ENCODE peak calls at places on chromosomes 16 and 17, in eight cellular contexts. One of them, this sample, is unnamed.

GRCh38 chr17:81685108-81685507 is 1.3 kb downstream of the HGS start:
- DNase-seq in mucosa of gallbladder: no peak
- DNase-seq in stimulated activated CD8-positive, alpha-beta memory T cell treated with anti-CD3 and anti-CD28 coated beads, Interleukin-4, amount 100 ng/mL, for 4 hours: peak; percentile 35
- DNase-seq in fibroblast of lung: peak; percentile 76
- DNase-seq in stimulated activated CD4-positive, alpha-beta T cell treated with anti-CD3 and anti-CD28 coated beads, Interleukin-1b, Interleukin-23, amount 100 ng/mL, for 4 hours: peak; percentile 39
- DNase-seq in CD4-positive, alpha-beta T cell: no peak
- DNase-seq in HCT116: no peak
- DNase-seq in H54: peak; percentile 98
- DNase-seq in this sample: peak; percentile 60

GRCh38 chr16:2822158-2822495 is 5.1 kb downstream of the PRSS21 start:
- DNase-seq in mucosa of gallbladder: no peak
- DNase-seq in stimulated activated CD4-positive, alpha-beta T cell treated with anti-CD3 and anti-CD28 coated beads, Interleukin-1b, Interleukin-23, amount 100 ng/mL, for 4 hours: no peak
- DNase-seq in fibroblast of lung: no peak
- DNase-seq in H54: no peak
- DNase-seq in CD4-positive, alpha-beta T cell: no peak
- DNase-seq in stimulated activated CD8-positive, alpha-beta memory T cell treated with anti-CD3 and anti-CD28 coated beads, Interleukin-4, amount 100 ng/mL, for 4 hours: no peak
- DNase-seq in HCT116: no peak
- DNase-seq in this sample: no peak

GRCh38 chr16:85393674-85394510 is 219.2 kb upstream of the GSE1 start:
- DNase-seq in stimulated activated CD4-positive, alpha-beta T cell treated with anti-CD3 and anti-CD28 coated beads, Interleukin-1b, Interleukin-23, amount 100 ng/mL, for 4 hours: peak; percentile 55
- DNase-seq in H54: no peak
- DNase-seq in fibroblast of lung: no peak
- DNase-seq in stimulated activated CD8-positive, alpha-beta memory T cell treated with anti-CD3 and anti-CD28 coated beads, Interleukin-4, amount 100 ng/mL, for 4 hours: peak; percentile 50
- DNase-seq in HCT116: no peak
- DNase-seq in mucosa of gallbladder: peak; percentile 50
- DNase-seq in CD4-positive, alpha-beta T cell: peak; percentile 53
- DNase-seq in this sample: no peak

GRCh38 chr16:20803561-20804214 is 2.6 kb downstream of the ERI2 start:
- DNase-seq in mucosa of gallbladder: no peak
- DNase-seq in H54: no peak
- DNase-seq in stimulated activated CD8-positive, alpha-beta memory T cell treated with anti-CD3 and anti-CD28 coated beads, Interleukin-4, amount 100 ng/mL, for 4 hours: no peak
- DNase-seq in HCT116: no peak
- DNase-seq in fibroblast of lung: no peak
- DNase-seq in stimulated activated CD4-positive, alpha-beta T cell treated with anti-CD3 and anti-CD28 coated beads, Interleukin-1b, Interleukin-23, amount 100 ng/mL, for 4 hours: no peak
- DNase-seq in CD4-positive, alpha-beta T cell: no peak
- DNase-seq in this sample: no peak

GRCh38 chr17:69672924-69673323 is 258.4 kb downstream of the MAP2K6 start:
- DNase-seq in H54: peak; percentile 13
- DNase-seq in stimulated activated CD8-positive, alpha-beta memory T cell treated with anti-CD3 and anti-CD28 coated beads, Interleukin-4, amount 100 ng/mL, for 4 hours: no peak
- DNase-seq in HCT116: no peak
- DNase-seq in fibroblast of lung: peak; percentile 98
- DNase-seq in CD4-positive, alpha-beta T cell: no peak
- DNase-seq in stimulated activated CD4-positive, alpha-beta T cell treated with anti-CD3 and anti-CD28 coated beads, Interleukin-1b, Interleukin-23, amount 100 ng/mL, for 4 hours: no peak
- DNase-seq in mucosa of gallbladder: no peak
- DNase-seq in this sample: peak; percentile 60

GRCh38 chr16:89120281-89120680 is 26.6 kb downstream of the ACSF3 start:
- DNase-seq in stimulated activated CD4-positive, alpha-beta T cell treated with anti-CD3 and anti-CD28 coated beads, Interleukin-1b, Interleukin-23, amount 100 ng/mL, for 4 hours: no peak
- DNase-seq in stimulated activated CD8-positive, alpha-beta memory T cell treated with anti-CD3 and anti-CD28 coated beads, Interleukin-4, amount 100 ng/mL, for 4 hours: no peak
- DNase-seq in H54: no peak
- DNase-seq in mucosa of gallbladder: no peak
- DNase-seq in fibroblast of lung: no peak
- DNase-seq in HCT116: no peak
- DNase-seq in CD4-positive, alpha-beta T cell: no peak
- DNase-seq in this sample: no peak

GRCh38 chr16:83136924-83137323 is 510.2 kb downstream of the CDH13 start:
- DNase-seq in fibroblast of lung: no peak
- DNase-seq in HCT116: no peak
- DNase-seq in CD4-positive, alpha-beta T cell: no peak
- DNase-seq in stimulated activated CD8-positive, alpha-beta memory T cell treated with anti-CD3 and anti-CD28 coated beads, Interleukin-4, amount 100 ng/mL, for 4 hours: no peak
- DNase-seq in mucosa of gallbladder: no peak
- DNase-seq in stimulated activated CD4-positive, alpha-beta T cell treated with anti-CD3 and anti-CD28 coated beads, Interleukin-1b, Interleukin-23, amount 100 ng/mL, for 4 hours: no peak
- DNase-seq in H54: no peak
- DNase-seq in this sample: no peak

GRCh38 chr17:29565643-29566472 is 979 bp downstream of the ABHD15 start:
- DNase-seq in stimulated activated CD8-positive, alpha-beta memory T cell treated with anti-CD3 and anti-CD28 coated beads, Interleukin-4, amount 100 ng/mL, for 4 hours: no peak
- DNase-seq in fibroblast of lung: no peak
- DNase-seq in CD4-positive, alpha-beta T cell: peak; percentile 61
- DNase-seq in H54: no peak
- DNase-seq in stimulated activated CD4-positive, alpha-beta T cell treated with anti-CD3 and anti-CD28 coated beads, Interleukin-1b, Interleukin-23, amount 100 ng/mL, for 4 hours: peak; percentile 39
- DNase-seq in HCT116: peak; percentile 22
- DNase-seq in mucosa of gallbladder: no peak
- DNase-seq in this sample: peak; percentile 55

GRCh38 chr17:74677558-74678466 is 34.9 kb downstream of the CD300LF start:
- DNase-seq in mucosa of gallbladder: peak; percentile 22
- DNase-seq in fibroblast of lung: peak; percentile 1
- DNase-seq in H54: peak; percentile 68
- DNase-seq in stimulated activated CD4-positive, alpha-beta T cell treated with anti-CD3 and anti-CD28 coated beads, Interleukin-1b, Interleukin-23, amount 100 ng/mL, for 4 hours: no peak
- DNase-seq in CD4-positive, alpha-beta T cell: no peak
- DNase-seq in stimulated activated CD8-positive, alpha-beta memory T cell treated with anti-CD3 and anti-CD28 coated beads, Interleukin-4, amount 100 ng/mL, for 4 hours: no peak
- DNase-seq in HCT116: no peak
- DNase-seq in this sample: no peak

GRCh38 chr17:19021622-19022083 is 17.1 kb upstream of the FAM83G start:
- DNase-seq in stimulated activated CD4-positive, alpha-beta T cell treated with anti-CD3 and anti-CD28 coated beads, Interleukin-1b, Interleukin-23, amount 100 ng/mL, for 4 hours: no peak
- DNase-seq in stimulated activated CD8-positive, alpha-beta memory T cell treated with anti-CD3 and anti-CD28 coated beads, Interleukin-4, amount 100 ng/mL, for 4 hours: no peak
- DNase-seq in CD4-positive, alpha-beta T cell: peak; percentile 40
- DNase-seq in HCT116: no peak
- DNase-seq in H54: no peak
- DNase-seq in mucosa of gallbladder: no peak
- DNase-seq in fibroblast of lung: no peak
- DNase-seq in this sample: no peak

GRCh38 chr16:49491736-49492089 is 118.1 kb downstream of the C16orf78 start:
- DNase-seq in CD4-positive, alpha-beta T cell: no peak
- DNase-seq in mucosa of gallbladder: no peak
- DNase-seq in fibroblast of lung: peak; percentile 3
- DNase-seq in stimulated activated CD8-positive, alpha-beta memory T cell treated with anti-CD3 and anti-CD28 coated beads, Interleukin-4, amount 100 ng/mL, for 4 hours: no peak
- DNase-seq in HCT116: peak; percentile 15
- DNase-seq in stimulated activated CD4-positive, alpha-beta T cell treated with anti-CD3 and anti-CD28 coated beads, Interleukin-1b, Interleukin-23, amount 100 ng/mL, for 4 hours: no peak
- DNase-seq in H54: no peak
- DNase-seq in this sample: no peak

GRCh38 chr17:72569193-72569946 is 448.6 kb downstream of the SOX9 start:
- DNase-seq in mucosa of gallbladder: peak; percentile 23
- DNase-seq in stimulated activated CD4-positive, alpha-beta T cell treated with anti-CD3 and anti-CD28 coated beads, Interleukin-1b, Interleukin-23, amount 100 ng/mL, for 4 hours: no peak
- DNase-seq in fibroblast of lung: no peak
- DNase-seq in stimulated activated CD8-positive, alpha-beta memory T cell treated with anti-CD3 and anti-CD28 coated beads, Interleukin-4, amount 100 ng/mL, for 4 hours: no peak
- DNase-seq in CD4-positive, alpha-beta T cell: no peak
- DNase-seq in HCT116: no peak
- DNase-seq in H54: no peak
- DNase-seq in this sample: no peak

GRCh38 chr16:54980821-54981220 is 50.2 kb downstream of the IRX5 start:
- DNase-seq in fibroblast of lung: no peak
- DNase-seq in mucosa of gallbladder: no peak
- DNase-seq in stimulated activated CD8-positive, alpha-beta memory T cell treated with anti-CD3 and anti-CD28 coated beads, Interleukin-4, amount 100 ng/mL, for 4 hours: no peak
- DNase-seq in CD4-positive, alpha-beta T cell: no peak
- DNase-seq in H54: no peak
- DNase-seq in HCT116: no peak
- DNase-seq in stimulated activated CD4-positive, alpha-beta T cell treated with anti-CD3 and anti-CD28 coated beads, Interleukin-1b, Interleukin-23, amount 100 ng/mL, for 4 hours: no peak
- DNase-seq in this sample: no peak

GRCh38 chr16:53511084-53511402 is 8.0 kb upstream of the AKTIP start:
- DNase-seq in stimulated activated CD8-positive, alpha-beta memory T cell treated with anti-CD3 and anti-CD28 coated beads, Interleukin-4, amount 100 ng/mL, for 4 hours: no peak
- DNase-seq in fibroblast of lung: no peak
- DNase-seq in stimulated activated CD4-positive, alpha-beta T cell treated with anti-CD3 and anti-CD28 coated beads, Interleukin-1b, Interleukin-23, amount 100 ng/mL, for 4 hours: no peak
- DNase-seq in H54: no peak
- DNase-seq in HCT116: no peak
- DNase-seq in mucosa of gallbladder: no peak
- DNase-seq in CD4-positive, alpha-beta T cell: no peak
- DNase-seq in this sample: no peak

GRCh38 chr16:27816561-27816960 is 247.0 kb downstream of the GSG1L start:
- DNase-seq in stimulated activated CD4-positive, alpha-beta T cell treated with anti-CD3 and anti-CD28 coated beads, Interleukin-1b, Interleukin-23, amount 100 ng/mL, for 4 hours: no peak
- DNase-seq in CD4-positive, alpha-beta T cell: no peak
- DNase-seq in HCT116: no peak
- DNase-seq in H54: no peak
- DNase-seq in fibroblast of lung: no peak
- DNase-seq in stimulated activated CD8-positive, alpha-beta memory T cell treated with anti-CD3 and anti-CD28 coated beads, Interleukin-4, amount 100 ng/mL, for 4 hours: no peak
- DNase-seq in mucosa of gallbladder: no peak
- DNase-seq in this sample: no peak

GRCh38 chr17:58337126-58337599 is 8.6 kb upstream of the TSPOAP1 start:
- DNase-seq in CD4-positive, alpha-beta T cell: peak; percentile 64
- DNase-seq in HCT116: no peak
- DNase-seq in stimulated activated CD4-positive, alpha-beta T cell treated with anti-CD3 and anti-CD28 coated beads, Interleukin-1b, Interleukin-23, amount 100 ng/mL, for 4 hours: peak; percentile 31
- DNase-seq in mucosa of gallbladder: no peak
- DNase-seq in fibroblast of lung: no peak
- DNase-seq in stimulated activated CD8-positive, alpha-beta memory T cell treated with anti-CD3 and anti-CD28 coated beads, Interleukin-4, amount 100 ng/mL, for 4 hours: no peak
- DNase-seq in H54: no peak
- DNase-seq in this sample: no peak

GRCh38 chr17:39617446-39618251 is 9.1 kb upstream of the PPP1R1B start:
- DNase-seq in fibroblast of lung: peak; percentile 18
- DNase-seq in stimulated activated CD8-positive, alpha-beta memory T cell treated with anti-CD3 and anti-CD28 coated beads, Interleukin-4, amount 100 ng/mL, for 4 hours: no peak
- DNase-seq in HCT116: no peak
- DNase-seq in mucosa of gallbladder: peak; percentile 70
- DNase-seq in stimulated activated CD4-positive, alpha-beta T cell treated with anti-CD3 and anti-CD28 coated beads, Interleukin-1b, Interleukin-23, amount 100 ng/mL, for 4 hours: peak; percentile 41
- DNase-seq in CD4-positive, alpha-beta T cell: peak; percentile 46
- DNase-seq in H54: peak; percentile 87
- DNase-seq in this sample: peak; percentile 77

GRCh38 chr17:3030096-3030495 is 33.3 kb downstream of the OR1D5 start:
- DNase-seq in stimulated activated CD4-positive, alpha-beta T cell treated with anti-CD3 and anti-CD28 coated beads, Interleukin-1b, Interleukin-23, amount 100 ng/mL, for 4 hours: no peak
- DNase-seq in CD4-positive, alpha-beta T cell: no peak
- DNase-seq in fibroblast of lung: peak; percentile 79
- DNase-seq in H54: peak; percentile 57
- DNase-seq in HCT116: no peak
- DNase-seq in mucosa of gallbladder: no peak
- DNase-seq in stimulated activated CD8-positive, alpha-beta memory T cell treated with anti-CD3 and anti-CD28 coated beads, Interleukin-4, amount 100 ng/mL, for 4 hours: no peak
- DNase-seq in this sample: no peak

GRCh38 chr16:3503513-3503912 is 2.7 kb downstream of the CLUAP1 start:
- DNase-seq in mucosa of gallbladder: no peak
- DNase-seq in CD4-positive, alpha-beta T cell: peak; percentile 60
- DNase-seq in H54: no peak
- DNase-seq in HCT116: no peak
- DNase-seq in stimulated activated CD4-positive, alpha-beta T cell treated with anti-CD3 and anti-CD28 coated beads, Interleukin-1b, Interleukin-23, amount 100 ng/mL, for 4 hours: peak; percentile 23
- DNase-seq in stimulated activated CD8-positive, alpha-beta memory T cell treated with anti-CD3 and anti-CD28 coated beads, Interleukin-4, amount 100 ng/mL, for 4 hours: peak; percentile 35
- DNase-seq in fibroblast of lung: no peak
- DNase-seq in this sample: peak; percentile 54

GRCh38 chr17:2796164-2797140 is at the start of gene RAP1GAP2:
- DNase-seq in stimulated activated CD4-positive, alpha-beta T cell treated with anti-CD3 and anti-CD28 coated beads, Interleukin-1b, Interleukin-23, amount 100 ng/mL, for 4 hours: no peak
- DNase-seq in fibroblast of lung: no peak
- DNase-seq in stimulated activated CD8-positive, alpha-beta memory T cell treated with anti-CD3 and anti-CD28 coated beads, Interleukin-4, amount 100 ng/mL, for 4 hours: peak; percentile 46
- DNase-seq in H54: no peak
- DNase-seq in HCT116: no peak
- DNase-seq in CD4-positive, alpha-beta T cell: peak; percentile 69
- DNase-seq in mucosa of gallbladder: peak; percentile 29
- DNase-seq in this sample: peak; percentile 37

GRCh38 chr16:5526826-5527225 is 429.2 kb upstream of the EEF2KMT start:
- DNase-seq in mucosa of gallbladder: no peak
- DNase-seq in stimulated activated CD8-positive, alpha-beta memory T cell treated with anti-CD3 and anti-CD28 coated beads, Interleukin-4, amount 100 ng/mL, for 4 hours: no peak
- DNase-seq in H54: no peak
- DNase-seq in CD4-positive, alpha-beta T cell: no peak
- DNase-seq in HCT116: no peak
- DNase-seq in stimulated activated CD4-positive, alpha-beta T cell treated with anti-CD3 and anti-CD28 coated beads, Interleukin-1b, Interleukin-23, amount 100 ng/mL, for 4 hours: no peak
- DNase-seq in fibroblast of lung: no peak
- DNase-seq in this sample: no peak

GRCh38 chr17:72294487-72294893 is 173.7 kb downstream of the SOX9 start:
- DNase-seq in H54: no peak
- DNase-seq in fibroblast of lung: no peak
- DNase-seq in HCT116: no peak
- DNase-seq in stimulated activated CD8-positive, alpha-beta memory T cell treated with anti-CD3 and anti-CD28 coated beads, Interleukin-4, amount 100 ng/mL, for 4 hours: no peak
- DNase-seq in CD4-positive, alpha-beta T cell: no peak
- DNase-seq in stimulated activated CD4-positive, alpha-beta T cell treated with anti-CD3 and anti-CD28 coated beads, Interleukin-1b, Interleukin-23, amount 100 ng/mL, for 4 hours: no peak
- DNase-seq in mucosa of gallbladder: no peak
- DNase-seq in this sample: no peak

GRCh38 chr17:44556114-44556853 is 1.0 kb upstream of the FZD2 start:
- DNase-seq in stimulated activated CD4-positive, alpha-beta T cell treated with anti-CD3 and anti-CD28 coated beads, Interleukin-1b, Interleukin-23, amount 100 ng/mL, for 4 hours: no peak
- DNase-seq in mucosa of gallbladder: peak; percentile 30
- DNase-seq in H54: peak; percentile 49
- DNase-seq in fibroblast of lung: peak; percentile 72
- DNase-seq in stimulated activated CD8-positive, alpha-beta memory T cell treated with anti-CD3 and anti-CD28 coated beads, Interleukin-4, amount 100 ng/mL, for 4 hours: no peak
- DNase-seq in HCT116: peak; percentile 19
- DNase-seq in CD4-positive, alpha-beta T cell: no peak
- DNase-seq in this sample: no peak

GRCh38 chr16:5490499-5490898 is 392.9 kb upstream of the EEF2KMT start:
- DNase-seq in stimulated activated CD4-positive, alpha-beta T cell treated with anti-CD3 and anti-CD28 coated beads, Interleukin-1b, Interleukin-23, amount 100 ng/mL, for 4 hours: no peak
- DNase-seq in H54: peak; percentile 51
- DNase-seq in fibroblast of lung: peak; percentile 17
- DNase-seq in HCT116: peak; percentile 15
- DNase-seq in stimulated activated CD8-positive, alpha-beta memory T cell treated with anti-CD3 and anti-CD28 coated beads, Interleukin-4, amount 100 ng/mL, for 4 hours: no peak
- DNase-seq in mucosa of gallbladder: peak; percentile 13
- DNase-seq in CD4-positive, alpha-beta T cell: no peak
- DNase-seq in this sample: peak; percentile 13

GRCh38 chr16:11328172-11329079 is 16.8 kb upstream of the RMI2 start:
- DNase-seq in stimulated activated CD8-positive, alpha-beta memory T cell treated with anti-CD3 and anti-CD28 coated beads, Interleukin-4, amount 100 ng/mL, for 4 hours: peak; percentile 25
- DNase-seq in HCT116: peak; percentile 62
- DNase-seq in mucosa of gallbladder: peak; percentile 75
- DNase-seq in fibroblast of lung: peak; percentile 96
- DNase-seq in CD4-positive, alpha-beta T cell: peak; percentile 31
- DNase-seq in stimulated activated CD4-positive, alpha-beta T cell treated with anti-CD3 and anti-CD28 coated beads, Interleukin-1b, Interleukin-23, amount 100 ng/mL, for 4 hours: peak; percentile 51
- DNase-seq in H54: peak; percentile 93
- DNase-seq in this sample: peak; percentile 89

GRCh38 chr17:8015957-8016631 is 13.7 kb downstream of the GUCY2D start:
- DNase-seq in stimulated activated CD8-positive, alpha-beta memory T cell treated with anti-CD3 and anti-CD28 coated beads, Interleukin-4, amount 100 ng/mL, for 4 hours: no peak
- DNase-seq in stimulated activated CD4-positive, alpha-beta T cell treated with anti-CD3 and anti-CD28 coated beads, Interleukin-1b, Interleukin-23, amount 100 ng/mL, for 4 hours: no peak
- DNase-seq in CD4-positive, alpha-beta T cell: peak; percentile 21
- DNase-seq in fibroblast of lung: peak; percentile 15
- DNase-seq in mucosa of gallbladder: no peak
- DNase-seq in HCT116: no peak
- DNase-seq in H54: no peak
- DNase-seq in this sample: peak; percentile 47

GRCh38 chr16:11150190-11150589 is 105.8 kb downstream of the SOCS1 start:
- DNase-seq in stimulated activated CD8-positive, alpha-beta memory T cell treated with anti-CD3 and anti-CD28 coated beads, Interleukin-4, amount 100 ng/mL, for 4 hours: no peak
- DNase-seq in H54: no peak
- DNase-seq in stimulated activated CD4-positive, alpha-beta T cell treated with anti-CD3 and anti-CD28 coated beads, Interleukin-1b, Interleukin-23, amount 100 ng/mL, for 4 hours: no peak
- DNase-seq in HCT116: no peak
- DNase-seq in fibroblast of lung: no peak
- DNase-seq in mucosa of gallbladder: no peak
- DNase-seq in CD4-positive, alpha-beta T cell: no peak
- DNase-seq in this sample: no peak

GRCh38 chr16:68331879-68332410 is 21.1 kb downstream of the PRMT7 start:
- DNase-seq in mucosa of gallbladder: no peak
- DNase-seq in HCT116: no peak
- DNase-seq in CD4-positive, alpha-beta T cell: no peak
- DNase-seq in stimulated activated CD4-positive, alpha-beta T cell treated with anti-CD3 and anti-CD28 coated beads, Interleukin-1b, Interleukin-23, amount 100 ng/mL, for 4 hours: no peak
- DNase-seq in fibroblast of lung: peak; percentile 75
- DNase-seq in H54: no peak
- DNase-seq in stimulated activated CD8-positive, alpha-beta memory T cell treated with anti-CD3 and anti-CD28 coated beads, Interleukin-4, amount 100 ng/mL, for 4 hours: no peak
- DNase-seq in this sample: no peak

GRCh38 chr16:88352261-88353200 is 30.2 kb upstream of the ZNF469 start:
- DNase-seq in H54: no peak
- DNase-seq in mucosa of gallbladder: no peak
- DNase-seq in stimulated activated CD8-positive, alpha-beta memory T cell treated with anti-CD3 and anti-CD28 coated beads, Interleukin-4, amount 100 ng/mL, for 4 hours: no peak
- DNase-seq in CD4-positive, alpha-beta T cell: no peak
- DNase-seq in fibroblast of lung: no peak
- DNase-seq in stimulated activated CD4-positive, alpha-beta T cell treated with anti-CD3 and anti-CD28 coated beads, Interleukin-1b, Interleukin-23, amount 100 ng/mL, for 4 hours: no peak
- DNase-seq in HCT116: no peak
- DNase-seq in this sample: peak; percentile 65